ENCODE peak calls at places on chromosomes 1 and 21, in seven cellular contexts. One of them, this sample, is unnamed.

GRCh38 chr21:45612096-45613019 is 31.2 kb upstream of the PCBP3 start:
- DNase-seq in AG10803: peak
- DNase-seq in SW480: no peak
- DNase-seq in AG09319: no peak
- DNase-seq in foreskin melanocyte: no peak
- DNase-seq in MCF 10A: peak
- DNase-seq in ELR: peak
- DNase-seq in this sample: no peak

GRCh38 chr1:208641881-208642280 is 397.7 kb upstream of the PLXNA2 start:
- DNase-seq in AG09319: no peak
- DNase-seq in AG10803: no peak
- DNase-seq in MCF 10A: no peak
- DNase-seq in SW480: no peak
- DNase-seq in ELR: no peak
- DNase-seq in foreskin melanocyte: no peak
- DNase-seq in this sample: no peak

GRCh38 chr1:151290709-151291303 is 8.7 kb downstream of the ZNF687 start:
- DNase-seq in ELR: no peak
- DNase-seq in SW480: no peak
- DNase-seq in AG09319: no peak
- DNase-seq in MCF 10A: no peak
- DNase-seq in foreskin melanocyte: no peak
- DNase-seq in AG10803: no peak
- DNase-seq in this sample: no peak

GRCh38 chr1:167984886-167985489 is 48.1 kb upstream of the MPC2 start:
- DNase-seq in SW480: no peak
- DNase-seq in foreskin melanocyte: no peak
- DNase-seq in AG10803: no peak
- DNase-seq in ELR: no peak
- DNase-seq in AG09319: no peak
- DNase-seq in MCF 10A: no peak
- DNase-seq in this sample: no peak

GRCh38 chr1:223748773-223749733 is 36.7 kb downstream of the CAPN2 start:
- DNase-seq in AG10803: peak
- DNase-seq in foreskin melanocyte: peak
- DNase-seq in MCF 10A: peak
- DNase-seq in AG09319: no peak
- DNase-seq in SW480: no peak
- DNase-seq in ELR: peak
- DNase-seq in this sample: peak

GRCh38 chr1:84300991-84301758 is at the start of gene SAMD13:
- DNase-seq in MCF 10A: peak
- DNase-seq in ELR: peak
- DNase-seq in AG10803: peak
- DNase-seq in AG09319: no peak
- DNase-seq in foreskin melanocyte: peak
- DNase-seq in SW480: peak
- DNase-seq in this sample: peak

GRCh38 chr1:115077984-115078330 is 11.3 kb downstream of the TSPAN2 start:
- DNase-seq in SW480: no peak
- DNase-seq in foreskin melanocyte: no peak
- DNase-seq in MCF 10A: no peak
- DNase-seq in AG10803: no peak
- DNase-seq in ELR: no peak
- DNase-seq in AG09319: no peak
- DNase-seq in this sample: no peak

GRCh38 chr1:76595024-76595423 is 272.3 kb upstream of the ST6GALNAC5 start:
- DNase-seq in AG10803: no peak
- DNase-seq in AG09319: no peak
- DNase-seq in ELR: no peak
- DNase-seq in SW480: peak
- DNase-seq in MCF 10A: no peak
- DNase-seq in foreskin melanocyte: no peak
- DNase-seq in this sample: no peak

GRCh38 chr1:19974822-19975416 is 4.5 kb downstream of the PLA2G2A start:
- DNase-seq in AG10803: peak
- DNase-seq in MCF 10A: peak
- DNase-seq in AG09319: peak
- DNase-seq in foreskin melanocyte: peak
- DNase-seq in SW480: peak
- DNase-seq in ELR: peak
- DNase-seq in this sample: peak

GRCh38 chr1:56291374-56291841 is 288.0 kb downstream of the PLPP3 start:
- DNase-seq in foreskin melanocyte: no peak
- DNase-seq in SW480: no peak
- DNase-seq in AG10803: peak
- DNase-seq in ELR: no peak
- DNase-seq in MCF 10A: no peak
- DNase-seq in AG09319: no peak
- DNase-seq in this sample: no peak

GRCh38 chr1:31483012-31483946 is 70.3 kb downstream of the SERINC2 start:
- DNase-seq in ELR: peak
- DNase-seq in AG10803: peak
- DNase-seq in SW480: peak
- DNase-seq in MCF 10A: peak
- DNase-seq in AG09319: peak
- DNase-seq in foreskin melanocyte: no peak
- DNase-seq in this sample: no peak

GRCh38 chr1:17676387-17677060 is 78.6 kb upstream of the ACTL8 start:
- DNase-seq in AG09319: no peak
- DNase-seq in foreskin melanocyte: peak
- DNase-seq in SW480: no peak
- DNase-seq in MCF 10A: no peak
- DNase-seq in ELR: no peak
- DNase-seq in AG10803: no peak
- DNase-seq in this sample: no peak